ENCODE peak calls at places on chromosomes 11 and 22, in six cellular contexts. R, S, D, Z, L and N are unnamed samples.

GRCh38 chr11:19853016-19853415 is 140.4 kb downstream of the NAV2 start:
- DNase-seq in D (no peak), R (peak), L (no peak), Z (no peak), S (no peak), N (no peak)

GRCh38 chr22:44531487-44531886 is 33.5 kb upstream of the RTL6 start:
- DNase-seq in Z (no peak), D (no peak), L (no peak), R (peak), S (no peak), N (no peak)

GRCh38 chr11:44634401-44635281 is 69.2 kb downstream of the CD82 start:
- DNase-seq in Z (peak), S (no peak), L (peak), D (peak), R (peak), N (peak)

GRCh38 chr11:73350908-73351636 is 25.1 kb upstream of the RELT start:
- DNase-seq in R (peak), L (peak), D (peak), S (peak), Z (peak), N (peak)

GRCh38 chr22:30994960-30995359 is 25.9 kb downstream of the TUG1 start:
- DNase-seq in D (no peak), R (no peak), L (no peak), Z (no peak), S (no peak), N (no peak)

GRCh38 chr11:20599424-20600346 is at the start of gene SLC6A5:
- DNase-seq in Z (peak), S (no peak), R (peak), D (peak), L (peak), N (no peak)

GRCh38 chr11:127461575-127462344 is 461.2 kb upstream of the KIRREL3 start:
- DNase-seq in R (no peak), L (no peak), Z (no peak), S (no peak), D (no peak), N (no peak)

GRCh38 chr22:40976866-40977700 is 25.9 kb downstream of the RBX1 start:
- DNase-seq in Z (no peak), L (no peak), D (no peak), S (no peak), R (no peak), N (no peak)

GRCh38 chr22:32868928-32869327 is 67.4 kb downstream of the TIMP3 start:
- DNase-seq in S (no peak), L (no peak), Z (no peak), D (no peak), R (no peak), N (no peak)

GRCh38 chr11:26753738-26754504 is 32.1 kb upstream of the SLC5A12 start:
- DNase-seq in Z (peak), D (peak), L (peak), S (no peak), R (peak), N (peak)

GRCh38 chr11:86696004-86696403 is 23.6 kb upstream of the ME3 start:
- DNase-seq in R (peak), Z (peak), D (no peak), S (no peak), L (no peak), N (no peak)

GRCh38 chr22:28030442-28030841 is 111.4 kb upstream of the PITPNB start:
- DNase-seq in D (no peak), Z (peak), R (no peak), S (no peak), L (no peak), N (no peak)

GRCh38 chr11:93689166-93689734 is 27.8 kb downstream of the CEP295 start:
- DNase-seq in D (no peak), R (no peak), L (no peak), Z (no peak), S (no peak), N (no peak)